ENCODE peak calls at places on chromosomes 4 and X, in nine cellular contexts. One of them, this sample, is unnamed.

GRCh38 chr4:181418491-181418890 is 824.7 kb upstream of the TENM3 start:
- DNase-seq in left ventricle myocardium superior: no peak
- DNase-seq in GM23248: no peak
- DNase-seq in H9: no peak
- DNase-seq in activated CD8-positive, alpha-beta memory T cell treated with anti-CD3 and anti-CD28 coated beads for 1 hour: no peak
- DNase-seq in kidney: no peak
- DNase-seq in T-helper 9 cell: no peak
- DNase-seq in EH: no peak
- DNase-seq in lower lobe of right lung: no peak
- DNase-seq in this sample: no peak

GRCh38 chr4:159103406-159104131 is 690 bp downstream of the RAPGEF2 start:
- DNase-seq in left ventricle myocardium superior: peak
- DNase-seq in GM23248: peak
- DNase-seq in H9: peak
- DNase-seq in activated CD8-positive, alpha-beta memory T cell treated with anti-CD3 and anti-CD28 coated beads for 1 hour: peak
- DNase-seq in kidney: peak
- DNase-seq in T-helper 9 cell: peak
- DNase-seq in EH: peak
- DNase-seq in lower lobe of right lung: peak
- DNase-seq in this sample: peak

GRCh38 chrX:39158801-39159657 is 357.8 kb downstream of the MID1IP1 start:
- DNase-seq in left ventricle myocardium superior: no peak
- DNase-seq in GM23248: peak
- DNase-seq in H9: no peak
- DNase-seq in activated CD8-positive, alpha-beta memory T cell treated with anti-CD3 and anti-CD28 coated beads for 1 hour: no peak
- DNase-seq in kidney: no peak
- DNase-seq in T-helper 9 cell: no peak
- DNase-seq in EH: peak
- DNase-seq in lower lobe of right lung: peak
- DNase-seq in this sample: peak

GRCh38 chr4:121182296-121182695 is 18.2 kb upstream of the TNIP3 start:
- DNase-seq in left ventricle myocardium superior: no peak
- DNase-seq in GM23248: peak
- DNase-seq in H9: no peak
- DNase-seq in activated CD8-positive, alpha-beta memory T cell treated with anti-CD3 and anti-CD28 coated beads for 1 hour: no peak
- DNase-seq in kidney: no peak
- DNase-seq in T-helper 9 cell: no peak
- DNase-seq in EH: peak
- DNase-seq in lower lobe of right lung: no peak
- DNase-seq in this sample: no peak

GRCh38 chrX:2829469-2830246 is 928 bp downstream of the GYG2 start:
- DNase-seq in left ventricle myocardium superior: no peak
- DNase-seq in GM23248: no peak
- DNase-seq in H9: no peak
- DNase-seq in activated CD8-positive, alpha-beta memory T cell treated with anti-CD3 and anti-CD28 coated beads for 1 hour: no peak
- DNase-seq in kidney: peak
- DNase-seq in T-helper 9 cell: no peak
- DNase-seq in EH: no peak
- DNase-seq in lower lobe of right lung: no peak
- DNase-seq in this sample: no peak

GRCh38 chr4:40185830-40186664 is 10.8 kb upstream of the RHOH start:
- DNase-seq in left ventricle myocardium superior: no peak
- DNase-seq in GM23248: peak
- DNase-seq in H9: no peak
- DNase-seq in activated CD8-positive, alpha-beta memory T cell treated with anti-CD3 and anti-CD28 coated beads for 1 hour: no peak
- DNase-seq in kidney: no peak
- DNase-seq in T-helper 9 cell: no peak
- DNase-seq in EH: peak
- DNase-seq in lower lobe of right lung: no peak
- DNase-seq in this sample: peak

GRCh38 chrX:109485470-109486340 is 3.8 kb upstream of the GUCY2F start:
- DNase-seq in left ventricle myocardium superior: peak
- DNase-seq in GM23248: peak
- DNase-seq in H9: peak
- DNase-seq in activated CD8-positive, alpha-beta memory T cell treated with anti-CD3 and anti-CD28 coated beads for 1 hour: no peak
- DNase-seq in kidney: no peak
- DNase-seq in T-helper 9 cell: peak
- DNase-seq in EH: peak
- DNase-seq in lower lobe of right lung: peak
- DNase-seq in this sample: peak

GRCh38 chr4:108620101-108620932 is at the start of gene RPL34:
- DNase-seq in left ventricle myocardium superior: peak
- DNase-seq in GM23248: peak
- DNase-seq in H9: peak
- DNase-seq in activated CD8-positive, alpha-beta memory T cell treated with anti-CD3 and anti-CD28 coated beads for 1 hour: peak
- DNase-seq in kidney: peak
- DNase-seq in T-helper 9 cell: peak
- DNase-seq in EH: peak
- DNase-seq in lower lobe of right lung: peak
- DNase-seq in this sample: peak

GRCh38 chr4:182478475-182478874 is 235.3 kb downstream of the TENM3 start:
- DNase-seq in left ventricle myocardium superior: no peak
- DNase-seq in GM23248: peak
- DNase-seq in H9: no peak
- DNase-seq in activated CD8-positive, alpha-beta memory T cell treated with anti-CD3 and anti-CD28 coated beads for 1 hour: no peak
- DNase-seq in kidney: no peak
- DNase-seq in T-helper 9 cell: no peak
- DNase-seq in EH: peak
- DNase-seq in lower lobe of right lung: no peak
- DNase-seq in this sample: peak

GRCh38 chrX:53682885-53683555 is 3.5 kb downstream of the HUWE1 start:
- DNase-seq in left ventricle myocardium superior: no peak
- DNase-seq in GM23248: peak
- DNase-seq in H9: peak
- DNase-seq in activated CD8-positive, alpha-beta memory T cell treated with anti-CD3 and anti-CD28 coated beads for 1 hour: peak
- DNase-seq in kidney: no peak
- DNase-seq in T-helper 9 cell: peak
- DNase-seq in EH: peak
- DNase-seq in lower lobe of right lung: no peak
- DNase-seq in this sample: peak

GRCh38 chr4:155548173-155548572 is 118.5 kb upstream of the GUCY1A1 start:
- DNase-seq in left ventricle myocardium superior: no peak
- DNase-seq in GM23248: no peak
- DNase-seq in H9: no peak
- DNase-seq in activated CD8-positive, alpha-beta memory T cell treated with anti-CD3 and anti-CD28 coated beads for 1 hour: no peak
- DNase-seq in kidney: no peak
- DNase-seq in T-helper 9 cell: no peak
- DNase-seq in EH: peak
- DNase-seq in lower lobe of right lung: no peak
- DNase-seq in this sample: peak

GRCh38 chrX:134548257-134548732 is 88.3 kb downstream of the HPRT1 start:
- DNase-seq in left ventricle myocardium superior: no peak
- DNase-seq in GM23248: peak
- DNase-seq in H9: no peak
- DNase-seq in activated CD8-positive, alpha-beta memory T cell treated with anti-CD3 and anti-CD28 coated beads for 1 hour: no peak
- DNase-seq in kidney: no peak
- DNase-seq in T-helper 9 cell: no peak
- DNase-seq in EH: no peak
- DNase-seq in lower lobe of right lung: no peak
- DNase-seq in this sample: peak

GRCh38 chr4:22597471-22597870 is 81.6 kb upstream of the ADGRA3 start:
- DNase-seq in left ventricle myocardium superior: no peak
- DNase-seq in GM23248: no peak
- DNase-seq in H9: no peak
- DNase-seq in activated CD8-positive, alpha-beta memory T cell treated with anti-CD3 and anti-CD28 coated beads for 1 hour: no peak
- DNase-seq in kidney: no peak
- DNase-seq in T-helper 9 cell: no peak
- DNase-seq in EH: no peak
- DNase-seq in lower lobe of right lung: no peak
- DNase-seq in this sample: no peak

GRCh38 chr4:110198472-110199419 is at the start of gene ELOVL6:
- DNase-seq in left ventricle myocardium superior: peak
- DNase-seq in GM23248: peak
- DNase-seq in H9: peak
- DNase-seq in activated CD8-positive, alpha-beta memory T cell treated with anti-CD3 and anti-CD28 coated beads for 1 hour: no peak
- DNase-seq in kidney: peak
- DNase-seq in T-helper 9 cell: peak
- DNase-seq in EH: peak
- DNase-seq in lower lobe of right lung: peak
- DNase-seq in this sample: peak

GRCh38 chrX:675896-676295 is 45.3 kb downstream of the SHOX start:
- DNase-seq in left ventricle myocardium superior: no peak
- DNase-seq in GM23248: no peak
- DNase-seq in H9: peak
- DNase-seq in activated CD8-positive, alpha-beta memory T cell treated with anti-CD3 and anti-CD28 coated beads for 1 hour: no peak
- DNase-seq in kidney: no peak
- DNase-seq in T-helper 9 cell: no peak
- DNase-seq in EH: no peak
- DNase-seq in lower lobe of right lung: no peak
- DNase-seq in this sample: no peak

GRCh38 chr4:26120098-26120795 is 200.6 kb upstream of the RBPJ start:
- DNase-seq in left ventricle myocardium superior: no peak
- DNase-seq in GM23248: no peak
- DNase-seq in H9: no peak
- DNase-seq in activated CD8-positive, alpha-beta memory T cell treated with anti-CD3 and anti-CD28 coated beads for 1 hour: no peak
- DNase-seq in kidney: no peak
- DNase-seq in T-helper 9 cell: no peak
- DNase-seq in EH: no peak
- DNase-seq in lower lobe of right lung: no peak
- DNase-seq in this sample: peak

GRCh38 chr4:182370491-182370890 is 127.3 kb downstream of the TENM3 start:
- DNase-seq in left ventricle myocardium superior: no peak
- DNase-seq in GM23248: no peak
- DNase-seq in H9: no peak
- DNase-seq in activated CD8-positive, alpha-beta memory T cell treated with anti-CD3 and anti-CD28 coated beads for 1 hour: no peak
- DNase-seq in kidney: no peak
- DNase-seq in T-helper 9 cell: no peak
- DNase-seq in EH: peak
- DNase-seq in lower lobe of right lung: no peak
- DNase-seq in this sample: peak

GRCh38 chr4:149933883-149934282 is 118.2 kb upstream of the IQCM start:
- DNase-seq in left ventricle myocardium superior: no peak
- DNase-seq in GM23248: peak
- DNase-seq in H9: no peak
- DNase-seq in activated CD8-positive, alpha-beta memory T cell treated with anti-CD3 and anti-CD28 coated beads for 1 hour: no peak
- DNase-seq in kidney: no peak
- DNase-seq in T-helper 9 cell: no peak
- DNase-seq in EH: peak
- DNase-seq in lower lobe of right lung: no peak
- DNase-seq in this sample: peak

GRCh38 chrX:154046262-154046771 is 26.6 kb upstream of the IRAK1 start:
- DNase-seq in left ventricle myocardium superior: peak
- DNase-seq in GM23248: peak
- DNase-seq in H9: no peak
- DNase-seq in activated CD8-positive, alpha-beta memory T cell treated with anti-CD3 and anti-CD28 coated beads for 1 hour: no peak
- DNase-seq in kidney: no peak
- DNase-seq in T-helper 9 cell: no peak
- DNase-seq in EH: peak
- DNase-seq in lower lobe of right lung: no peak
- DNase-seq in this sample: peak

GRCh38 chr4:30718021-30718888 is 1.9 kb upstream of the PCDH7 start:
- DNase-seq in left ventricle myocardium superior: peak
- DNase-seq in GM23248: peak
- DNase-seq in H9: peak
- DNase-seq in activated CD8-positive, alpha-beta memory T cell treated with anti-CD3 and anti-CD28 coated beads for 1 hour: no peak
- DNase-seq in kidney: peak
- DNase-seq in T-helper 9 cell: no peak
- DNase-seq in EH: peak
- DNase-seq in lower lobe of right lung: no peak
- DNase-seq in this sample: peak

GRCh38 chrX:1492421-1493012 is 39.8 kb upstream of the ASMTL start:
- DNase-seq in left ventricle myocardium superior: no peak
- DNase-seq in GM23248: no peak
- DNase-seq in H9: no peak
- DNase-seq in activated CD8-positive, alpha-beta memory T cell treated with anti-CD3 and anti-CD28 coated beads for 1 hour: no peak
- DNase-seq in kidney: no peak
- DNase-seq in T-helper 9 cell: no peak
- DNase-seq in EH: no peak
- DNase-seq in lower lobe of right lung: no peak
- DNase-seq in this sample: no peak

GRCh38 chr4:36187723-36188333 is 56.5 kb downstream of the ARAP2 start:
- DNase-seq in left ventricle myocardium superior: no peak
- DNase-seq in GM23248: peak
- DNase-seq in H9: no peak
- DNase-seq in activated CD8-positive, alpha-beta memory T cell treated with anti-CD3 and anti-CD28 coated beads for 1 hour: no peak
- DNase-seq in kidney: no peak
- DNase-seq in T-helper 9 cell: no peak
- DNase-seq in EH: no peak
- DNase-seq in lower lobe of right lung: no peak
- DNase-seq in this sample: peak

GRCh38 chrX:40938418-40938817 is 146.8 kb upstream of the USP9X start:
- DNase-seq in left ventricle myocardium superior: no peak
- DNase-seq in GM23248: peak
- DNase-seq in H9: no peak
- DNase-seq in activated CD8-positive, alpha-beta memory T cell treated with anti-CD3 and anti-CD28 coated beads for 1 hour: no peak
- DNase-seq in kidney: no peak
- DNase-seq in T-helper 9 cell: no peak
- DNase-seq in EH: peak
- DNase-seq in lower lobe of right lung: no peak
- DNase-seq in this sample: peak

GRCh38 chr4:110618091-110619000 is 4.5 kb downstream of the PITX2 start:
- DNase-seq in left ventricle myocardium superior: no peak
- DNase-seq in GM23248: no peak
- DNase-seq in H9: peak
- DNase-seq in activated CD8-positive, alpha-beta memory T cell treated with anti-CD3 and anti-CD28 coated beads for 1 hour: no peak
- DNase-seq in kidney: peak
- DNase-seq in T-helper 9 cell: no peak
- DNase-seq in EH: no peak
- DNase-seq in lower lobe of right lung: no peak
- DNase-seq in this sample: no peak

GRCh38 chr4:21802406-21802805 is 146.2 kb downstream of the KCNIP4 start:
- DNase-seq in left ventricle myocardium superior: no peak
- DNase-seq in GM23248: peak
- DNase-seq in H9: no peak
- DNase-seq in activated CD8-positive, alpha-beta memory T cell treated with anti-CD3 and anti-CD28 coated beads for 1 hour: no peak
- DNase-seq in kidney: no peak
- DNase-seq in T-helper 9 cell: no peak
- DNase-seq in EH: peak
- DNase-seq in lower lobe of right lung: no peak
- DNase-seq in this sample: peak

GRCh38 chr4:124199755-124200154 is 512.8 kb downstream of the ANKRD50 start:
- DNase-seq in left ventricle myocardium superior: no peak
- DNase-seq in GM23248: peak
- DNase-seq in H9: no peak
- DNase-seq in activated CD8-positive, alpha-beta memory T cell treated with anti-CD3 and anti-CD28 coated beads for 1 hour: no peak
- DNase-seq in kidney: no peak
- DNase-seq in T-helper 9 cell: no peak
- DNase-seq in EH: peak
- DNase-seq in lower lobe of right lung: no peak
- DNase-seq in this sample: peak

GRCh38 chr4:176123710-176124407 is 58.2 kb downstream of the WDR17 start:
- DNase-seq in left ventricle myocardium superior: no peak
- DNase-seq in GM23248: peak
- DNase-seq in H9: peak
- DNase-seq in activated CD8-positive, alpha-beta memory T cell treated with anti-CD3 and anti-CD28 coated beads for 1 hour: no peak
- DNase-seq in kidney: no peak
- DNase-seq in T-helper 9 cell: no peak
- DNase-seq in EH: peak
- DNase-seq in lower lobe of right lung: no peak
- DNase-seq in this sample: peak

GRCh38 chr4:1035510-1035909 is 24.1 kb downstream of the FGFRL1 start:
- DNase-seq in left ventricle myocardium superior: peak
- DNase-seq in GM23248: peak
- DNase-seq in H9: no peak
- DNase-seq in activated CD8-positive, alpha-beta memory T cell treated with anti-CD3 and anti-CD28 coated beads for 1 hour: no peak
- DNase-seq in kidney: no peak
- DNase-seq in T-helper 9 cell: no peak
- DNase-seq in EH: no peak
- DNase-seq in lower lobe of right lung: no peak
- DNase-seq in this sample: no peak

GRCh38 chrX:3526084-3526483 is 179.6 kb upstream of the MXRA5 start:
- DNase-seq in left ventricle myocardium superior: no peak
- DNase-seq in GM23248: peak
- DNase-seq in H9: no peak
- DNase-seq in activated CD8-positive, alpha-beta memory T cell treated with anti-CD3 and anti-CD28 coated beads for 1 hour: no peak
- DNase-seq in kidney: no peak
- DNase-seq in T-helper 9 cell: no peak
- DNase-seq in EH: peak
- DNase-seq in lower lobe of right lung: no peak
- DNase-seq in this sample: peak

GRCh38 chr4:89275587-89275986 is 32.0 kb downstream of the GPRIN3 start:
- DNase-seq in left ventricle myocardium superior: no peak
- DNase-seq in GM23248: no peak
- DNase-seq in H9: no peak
- DNase-seq in activated CD8-positive, alpha-beta memory T cell treated with anti-CD3 and anti-CD28 coated beads for 1 hour: no peak
- DNase-seq in kidney: no peak
- DNase-seq in T-helper 9 cell: no peak
- DNase-seq in EH: no peak
- DNase-seq in lower lobe of right lung: no peak
- DNase-seq in this sample: no peak

GRCh38 chrX:74579597-74580209 is 34.7 kb downstream of the RLIM start:
- DNase-seq in left ventricle myocardium superior: no peak
- DNase-seq in GM23248: peak
- DNase-seq in H9: no peak
- DNase-seq in activated CD8-positive, alpha-beta memory T cell treated with anti-CD3 and anti-CD28 coated beads for 1 hour: no peak
- DNase-seq in kidney: no peak
- DNase-seq in T-helper 9 cell: no peak
- DNase-seq in EH: peak
- DNase-seq in lower lobe of right lung: no peak
- DNase-seq in this sample: peak